ENCODE peak calls at places on chromosomes 16 and 17, in nine cellular contexts. F, P, X, T, H, J, U, V and O are unnamed samples.

GRCh38 chr17:82076785-82077591 is 11.4 kb upstream of the DUS1L start:
- DNase-seq in F (no peak), P (no peak), X (no peak), T (no peak), H (no peak), J (no peak), U (no peak), V (no peak), O (no peak)

GRCh38 chr16:69187891-69188451 is 1.0 kb downstream of the SNTB2 start:
- DNase-seq in F (peak; percentile 46), P (peak; percentile 46), X (no peak), T (no peak), H (peak; percentile 80), J (no peak), U (peak; percentile 40), V (peak; percentile 31), O (peak; percentile 69)

GRCh38 chr16:71367243-71367976 is 8.9 kb downstream of the CALB2 start:
- DNase-seq in F (peak; percentile 63), P (peak; percentile 25), X (no peak), T (peak; percentile 21), H (peak; percentile 83), J (peak; percentile 82), U (no peak), V (peak; percentile 60), O (peak; percentile 31)

GRCh38 chr17:58232707-58233156 is 5.7 kb upstream of the LPO start:
- DNase-seq in F (no peak), P (peak; percentile 92), X (peak; percentile 11), T (peak; percentile 97), H (peak; percentile 49), J (no peak), U (peak; percentile 90), V (no peak), O (no peak)

GRCh38 chr16:53507464-53508180 is 4.6 kb upstream of the AKTIP start:
- DNase-seq in F (peak; percentile 1), P (no peak), X (no peak), T (no peak), H (no peak), J (no peak), U (no peak), V (no peak), O (no peak)

GRCh38 chr16:83717814-83718213 is 90.0 kb upstream of the HSBP1 start:
- DNase-seq in F (no peak), P (peak; percentile 92), X (no peak), T (peak; percentile 49), H (no peak), J (no peak), U (peak; percentile 90), V (no peak), O (peak; percentile 37)

GRCh38 chr16:9846362-9847099 is 335.7 kb downstream of the GRIN2A start:
- DNase-seq in F (no peak), P (no peak), X (no peak), T (no peak), H (no peak), J (no peak), U (no peak), V (no peak), O (no peak)

GRCh38 chr16:4675864-4676786 is 17.2 kb upstream of the NUDT16L1 start:
- DNase-seq in F (peak; percentile 54), P (no peak), X (no peak), T (no peak), H (no peak), J (no peak), U (no peak), V (no peak), O (no peak)

GRCh38 chr17:41651625-41652460 is 27.5 kb upstream of the KRT17 start:
- DNase-seq in F (no peak), P (no peak), X (no peak), T (no peak), H (no peak), J (peak; percentile 11), U (no peak), V (no peak), O (no peak)

GRCh38 chr17:5509482-5509881 is 23.1 kb downstream of the MIS12 start:
- DNase-seq in F (no peak), P (peak; percentile 85), X (peak; percentile 9), T (peak; percentile 92), H (no peak), J (no peak), U (peak; percentile 72), V (no peak), O (peak; percentile 26)

GRCh38 chr16:25841776-25842175 is 150.0 kb downstream of the HS3ST4 start:
- DNase-seq in F (no peak), P (no peak), X (no peak), T (no peak), H (no peak), J (no peak), U (no peak), V (no peak), O (no peak)

GRCh38 chr17:79748296-79749099 is 17.8 kb downstream of the ENPP7 start:
- DNase-seq in F (no peak), P (no peak), X (no peak), T (no peak), H (no peak), J (peak; percentile 82), U (no peak), V (no peak), O (no peak)

GRCh38 chr17:45314761-45315549 is 1.9 kb downstream of the MAP3K14 start:
- DNase-seq in F (no peak), P (no peak), X (no peak), T (peak; percentile 46), H (peak; percentile 83), J (no peak), U (no peak), V (no peak), O (peak; percentile 60)

GRCh38 chr16:10388987-10389386 is 3.1 kb downstream of the ATF7IP2 start:
- DNase-seq in F (no peak), P (no peak), X (no peak), T (no peak), H (no peak), J (no peak), U (no peak), V (no peak), O (no peak)

GRCh38 chr17:1036845-1037237 is 39.9 kb downstream of the TIMM22 start:
- DNase-seq in F (no peak), P (no peak), X (no peak), T (no peak), H (no peak), J (no peak), U (no peak), V (no peak), O (no peak)

GRCh38 chr16:30927789-30928378 is 4.5 kb downstream of the FBXL19 start:
- DNase-seq in F (peak; percentile 63), P (peak; percentile 39), X (peak; percentile 97), T (peak; percentile 25), H (peak; percentile 89), J (peak; percentile 95), U (peak; percentile 14), V (peak; percentile 48), O (peak; percentile 38)

GRCh38 chr17:76147211-76148014 is 6.4 kb upstream of the FOXJ1 start:
- DNase-seq in F (no peak), P (peak; percentile 12), X (no peak), T (peak; percentile 26), H (no peak), J (peak; percentile 67), U (no peak), V (no peak), O (peak; percentile 73)

GRCh38 chr17:83196973-83197880 is 117.8 kb downstream of the METRNL start:
- DNase-seq in F (no peak), P (no peak), X (no peak), T (no peak), H (no peak), J (no peak), U (no peak), V (no peak), O (peak; percentile 84)

GRCh38 chr17:17385502-17385901 is 82.3 kb downstream of the NT5M start:
- DNase-seq in F (no peak), P (no peak), X (no peak), T (no peak), H (no peak), J (peak; percentile 76), U (no peak), V (peak; percentile 8), O (no peak)
- H3K4me1 ChIP-seq in F (peaks cover 6% of the 10 kb centered on the region), P (no peaks in the 10 kb centered on the region), X (peaks cover 15% of the 10 kb centered on the region), T (no peaks in the 10 kb centered on the region), H (no peaks in the 10 kb centered on the region), J (peaks cover 20% of the 10 kb centered on the region), U (no peaks in the 10 kb centered on the region), V (peaks cover 24% of the 10 kb centered on the region), O (peaks cover 8% of the 10 kb centered on the region)

DNA sequence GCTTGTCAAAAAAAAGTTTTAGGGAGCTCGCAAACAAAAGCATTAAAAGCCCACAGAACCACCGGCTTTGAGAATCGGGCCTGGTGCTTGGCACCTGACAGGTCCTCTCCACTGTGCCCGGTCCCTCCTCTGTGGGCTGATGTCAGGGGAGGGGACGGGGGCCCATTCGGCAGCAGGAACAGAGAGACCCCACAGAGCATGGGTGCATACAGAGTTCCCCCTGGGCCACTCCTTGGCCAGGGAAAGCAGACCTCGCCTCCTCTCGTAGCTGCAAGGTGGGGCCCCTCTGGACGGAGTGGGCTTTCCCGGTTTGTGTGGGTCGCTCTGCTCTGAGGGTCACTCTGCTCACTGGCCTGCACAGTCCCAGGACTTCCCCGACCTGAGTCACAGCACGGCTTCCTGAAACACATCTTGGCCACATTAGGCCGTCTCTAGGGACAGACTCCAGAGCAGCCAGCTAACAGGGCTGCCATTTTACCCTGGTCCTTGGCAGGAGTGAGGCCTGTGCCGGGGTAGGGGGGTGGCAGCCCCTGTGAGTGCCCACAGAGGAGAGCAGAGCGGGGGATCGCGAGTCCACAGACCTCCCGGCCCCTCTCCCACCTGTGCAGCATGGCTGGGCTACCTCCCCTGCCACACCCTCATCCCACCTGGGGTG is 11.1 kb downstream of the CBFA2T3 start:
- DNase-seq in F (no peak), P (no peak), X (no peak), T (no peak), H (no peak), J (no peak), U (no peak), V (no peak), O (no peak)
- H3K4me3 ChIP-seq in F (no peak overlapping the region), P (no peak overlapping the region), X (no peak overlapping the region), T (no peak overlapping the region), H (no peak overlapping the region), J (no peak overlapping the region), U (no peak overlapping the region), V (no peak overlapping the region), O (no peak overlapping the region)

GRCh38 chr17:38403491-38403890 is 24.8 kb upstream of the ARHGAP23 start:
- DNase-seq in F (no peak), P (peak; percentile 27), X (no peak), T (peak; percentile 20), H (peak; percentile 54), J (peak; percentile 58), U (no peak), V (no peak), O (no peak)
- H3K9ac ChIP-seq in F (no peak overlapping the region), P (no peak overlapping the region), X (no peak overlapping the region), T (no peak overlapping the region), H (no peak overlapping the region), J (no peak overlapping the region), U (no peak overlapping the region), V (no peak overlapping the region), O (no peak overlapping the region)

DNA sequence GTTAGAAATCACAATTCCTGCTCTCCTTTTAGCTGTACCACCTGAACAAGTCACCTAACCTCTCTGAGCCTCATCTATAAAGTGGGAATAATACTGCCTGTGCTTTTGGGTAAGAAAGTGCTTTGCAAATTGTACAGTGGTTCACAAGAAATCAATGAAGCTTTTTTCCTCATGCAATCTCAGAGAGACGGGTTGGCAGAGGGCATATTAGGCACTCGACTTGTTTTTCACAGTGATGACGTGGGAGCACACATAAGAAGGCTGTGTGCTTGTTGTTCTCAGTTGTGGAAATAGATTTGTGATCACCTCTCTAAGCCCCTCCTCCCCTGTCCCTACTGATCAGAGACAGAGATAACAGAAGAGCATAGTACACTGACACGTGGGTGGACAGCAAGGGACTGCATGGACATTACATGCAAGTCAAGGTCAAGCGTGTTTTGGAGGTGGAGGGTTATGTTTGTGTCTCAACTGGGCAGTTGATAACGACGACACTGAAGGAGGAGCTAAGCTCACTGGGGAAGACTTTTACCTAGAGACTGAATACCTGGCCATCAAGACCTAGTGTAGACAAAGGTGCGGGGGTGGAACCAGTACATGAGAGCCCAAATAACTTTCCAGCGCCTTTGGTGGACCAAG is 1.7 kb upstream of the GPT2 start:
- DNase-seq in F (no peak), P (no peak), X (no peak), T (no peak), H (no peak), J (no peak), U (no peak), V (no peak), O (no peak)
- H3K4me1 ChIP-seq in F (no peaks in the 10 kb centered on the region), P (peaks cover 3% of the 10 kb centered on the region), X (peaks cover 28% of the 10 kb centered on the region), T (peaks cover 11% of the 10 kb centered on the region), H (peaks cover 38% of the 10 kb centered on the region), J (peaks cover 25% of the 10 kb centered on the region), U (peaks cover 21% of the 10 kb centered on the region), V (peaks cover 17% of the 10 kb centered on the region), O (peaks cover 41% of the 10 kb centered on the region)